ENCODE peak calls at places on chromosomes 2 and 18, in five cellular contexts. G, N, S, O and D are unnamed samples.

GRCh38 chr2:223052710-223053261 is 796 bp downstream of the KCNE4 start:
- DNase-seq in G (no peak), S (no peak), O (no peak), N (no peak), D (no peak)

GRCh38 chr18:54280206-54280550 is 10.9 kb downstream of the POLI start:
- DNase-seq in O (no peak), S (no peak), N (no peak), G (no peak), D (no peak)

GRCh38 chr2:30580394-30580793 is 133.3 kb downstream of the LCLAT1 start:
- DNase-seq in S (no peak), O (no peak), G (no peak), N (no peak), D (no peak)

GRCh38 chr2:174145827-174146226 is 102.5 kb downstream of the OLA1 start:
- DNase-seq in O (no peak), N (no peak), S (peak), G (peak), D (no peak)

GRCh38 chr18:10562773-10563160 is 36.9 kb downstream of the NAPG start:
- DNase-seq in G (no peak), S (no peak), N (no peak), O (no peak), D (no peak)

GRCh38 chr18:8760984-8761383 is 55.6 kb downstream of the MTCL1 start:
- DNase-seq in S (no peak), G (no peak), N (no peak), O (no peak), D (no peak)

GRCh38 chr2:217622205-217622621 is 380.6 kb downstream of the TNS1 start:
- DNase-seq in N (no peak), G (peak), O (no peak), S (no peak), D (peak)

GRCh38 chr2:40192864-40193669 is 258.8 kb downstream of the SLC8A1 start:
- DNase-seq in S (no peak), G (no peak), N (no peak), O (no peak), D (no peak)

GRCh38 chr2:31813016-31813415 is 197.8 kb downstream of the MEMO1 start:
- DNase-seq in N (no peak), G (no peak), O (no peak), S (no peak), D (no peak)

GRCh38 chr2:144472911-144473310 is 47.0 kb downstream of the ZEB2 start:
- DNase-seq in G (no peak), S (no peak), O (no peak), N (no peak), D (no peak)

GRCh38 chr2:4995466-4995865 is 696.7 kb upstream of the SOX11 start:
- DNase-seq in N (no peak), G (no peak), O (no peak), S (no peak), D (peak)

GRCh38 chr2:128520787-128521186 is 202.1 kb upstream of the HS6ST1 start:
- DNase-seq in G (no peak), O (peak), N (no peak), S (no peak), D (no peak)

GRCh38 chr2:71181316-71181715 is 45.6 kb downstream of the PAIP2B start:
- DNase-seq in N (no peak), G (peak), O (no peak), S (no peak), D (no peak)
- TF ChIP-seq SUZ12 in N (no peak), G (no peak), O (no peak), S (no peak), D (no peak)

DNA sequence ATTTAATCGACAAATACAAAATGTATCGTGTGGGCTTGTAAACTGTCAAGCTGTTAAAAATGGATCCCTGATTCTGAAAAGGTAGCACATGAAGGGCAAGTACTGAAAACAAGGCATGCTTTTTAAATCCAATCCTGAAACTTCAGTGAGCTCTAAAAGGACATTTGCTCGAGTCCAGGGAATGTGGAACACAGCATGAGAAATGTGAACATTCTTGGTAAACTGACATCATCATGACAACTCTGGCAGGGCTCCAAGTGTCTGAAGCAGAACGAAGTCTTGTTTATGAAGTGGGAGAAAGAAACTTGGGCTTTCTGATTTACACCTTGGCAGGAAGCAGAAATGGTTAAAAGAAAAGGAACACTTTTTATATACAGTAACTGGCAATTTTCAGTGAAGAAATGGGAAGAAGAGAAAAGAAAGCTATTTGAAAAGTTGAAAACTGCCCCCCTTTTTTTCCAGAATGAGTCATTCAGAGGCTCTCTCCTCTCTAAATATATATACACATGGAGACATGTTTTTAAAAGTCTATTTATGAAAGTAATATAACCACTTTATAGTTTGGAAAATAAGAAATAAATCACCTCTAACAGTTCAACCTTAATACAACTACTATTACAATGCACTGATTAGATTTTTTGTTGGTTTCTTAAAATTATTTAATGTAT is 120.8 kb downstream of the GAREM1 start:
- DNase-seq in N (no peak), G (peak), O (no peak), S (peak), D (peak)
- TF ChIP-seq SUZ12 in N (no peak), G (no peak), O (no peak), S (no peak), D (no peak)

DNA sequence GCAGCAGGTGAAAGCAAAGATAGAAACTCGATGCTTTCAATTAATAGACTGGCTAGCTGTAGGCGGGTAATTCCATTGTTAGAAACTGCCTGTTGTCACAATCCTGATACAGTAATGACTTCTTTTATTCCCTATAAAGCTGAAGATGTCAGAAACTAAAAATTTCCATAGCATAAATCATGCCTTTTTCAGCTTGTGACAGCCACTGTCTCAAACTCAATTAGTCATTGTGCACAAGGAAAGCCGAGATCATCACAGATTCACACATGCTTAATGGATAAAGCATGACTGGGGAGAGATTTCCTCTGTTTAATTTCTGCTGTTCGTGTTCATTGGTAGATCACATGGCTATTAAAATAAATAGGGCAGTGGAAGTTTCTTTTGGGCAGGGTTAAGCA is 56.0 kb upstream of the CCDC85A start:
- DNase-seq in O (no peak), S (no peak), N (no peak), G (no peak), D (no peak)
- TF ChIP-seq SUZ12 in O (no peak), S (no peak), N (no peak), G (no peak), D (no peak)

DNA sequence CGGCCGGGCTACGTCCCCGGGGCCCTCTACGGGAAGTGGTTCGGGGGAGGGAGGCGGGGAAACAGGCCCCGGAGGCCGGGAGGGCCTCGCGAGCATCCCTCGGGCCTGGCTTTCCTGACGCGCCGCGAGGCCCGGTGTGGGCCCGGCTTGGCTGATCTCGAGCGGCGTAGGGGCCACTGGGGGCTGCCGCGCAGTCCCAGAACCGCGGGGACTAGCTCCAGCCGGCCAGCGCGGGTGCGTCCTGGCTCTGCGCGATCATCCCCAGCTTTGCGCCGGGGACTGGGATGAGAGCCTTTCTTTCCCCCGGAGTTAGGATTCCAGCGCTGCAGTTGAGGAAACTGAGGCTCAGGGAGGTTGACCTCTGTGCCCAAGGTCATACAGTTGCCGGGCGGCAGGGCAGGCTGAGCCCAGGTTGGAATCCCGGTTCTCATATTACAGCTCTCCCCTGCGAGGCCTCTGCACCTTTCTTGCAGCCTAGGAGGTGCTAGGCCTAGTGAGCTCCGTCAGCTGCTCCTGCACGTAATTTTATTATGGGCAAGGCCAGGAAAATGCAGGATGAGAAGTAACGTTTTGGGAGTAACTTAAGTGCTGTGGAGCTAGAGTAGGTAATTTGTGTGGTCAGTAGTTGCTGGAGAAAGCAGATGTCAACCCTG is 501 bp downstream of the LPIN1 start:
- DNase-seq in S (no peak), G (peak), O (no peak), N (peak), D (no peak)
- TF ChIP-seq SUZ12 in S (no peak), G (no peak), O (no peak), N (no peak), D (no peak)

DNA sequence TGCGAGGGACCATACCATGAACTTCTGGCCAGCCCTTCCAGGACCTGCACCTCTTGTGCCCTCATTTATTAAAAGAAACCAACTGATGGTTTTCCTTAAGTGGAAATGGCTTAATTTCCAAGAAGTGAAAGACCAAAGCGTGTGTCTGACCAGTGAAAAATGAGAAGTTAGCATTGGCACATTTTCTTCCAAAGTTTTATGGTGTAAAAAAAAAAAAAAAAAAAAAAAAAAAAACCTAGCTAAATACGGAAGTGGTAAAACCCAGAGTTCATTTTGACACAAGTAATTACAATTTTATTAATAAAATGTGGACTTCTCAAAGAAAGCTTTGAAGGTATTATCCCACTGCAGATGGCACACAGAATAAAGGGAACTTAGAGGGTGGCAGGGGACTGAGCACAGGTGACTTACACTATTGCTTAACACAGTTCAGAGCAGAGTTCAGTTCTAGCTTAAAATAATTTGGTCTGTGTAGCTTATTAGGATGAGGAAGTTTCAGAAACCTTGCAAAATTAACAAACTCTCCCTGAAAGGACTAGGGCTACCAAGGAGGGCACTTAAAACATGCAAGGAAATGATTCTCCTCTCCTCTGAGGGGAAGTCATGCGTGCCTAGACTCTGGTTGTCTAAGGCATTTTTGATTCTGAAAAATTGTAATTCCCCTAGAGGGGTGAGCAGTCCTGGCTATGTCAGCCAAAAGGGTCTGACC is 42.2 kb upstream of the EPG5 start:
- DNase-seq in S (no peak), G (no peak), O (no peak), N (no peak), D (no peak)
- TF ChIP-seq SUZ12 in S (no peak), G (no peak), O (no peak), N (no peak), D (no peak)

GRCh38 chr2:134080759-134081158 is 173.1 kb upstream of the MGAT5 start:
- DNase-seq in G (no peak), N (no peak), S (no peak), O (no peak), D (peak)
- TF ChIP-seq SUZ12 in G (no peak), N (no peak), S (no peak), O (no peak), D (no peak)

GRCh38 chr2:240142859-240143258 is 2.4 kb upstream of the OTOS start:
- DNase-seq in N (no peak), S (no peak), O (no peak), G (no peak), D (no peak)

GRCh38 chr2:240144649-240145261 is 4.3 kb upstream of the OTOS start:
- DNase-seq in S (no peak), N (no peak), O (no peak), G (no peak), D (no peak)

GRCh38 chr2:240143276-240143675 is 2.8 kb upstream of the OTOS start:
- DNase-seq in S (no peak), O (no peak), N (no peak), G (no peak), D (no peak)

GRCh38 chr2:240145461-240145860 is 5.0 kb upstream of the OTOS start:
- DNase-seq in G (no peak), N (no peak), O (no peak), S (no peak), D (no peak)

DNA sequence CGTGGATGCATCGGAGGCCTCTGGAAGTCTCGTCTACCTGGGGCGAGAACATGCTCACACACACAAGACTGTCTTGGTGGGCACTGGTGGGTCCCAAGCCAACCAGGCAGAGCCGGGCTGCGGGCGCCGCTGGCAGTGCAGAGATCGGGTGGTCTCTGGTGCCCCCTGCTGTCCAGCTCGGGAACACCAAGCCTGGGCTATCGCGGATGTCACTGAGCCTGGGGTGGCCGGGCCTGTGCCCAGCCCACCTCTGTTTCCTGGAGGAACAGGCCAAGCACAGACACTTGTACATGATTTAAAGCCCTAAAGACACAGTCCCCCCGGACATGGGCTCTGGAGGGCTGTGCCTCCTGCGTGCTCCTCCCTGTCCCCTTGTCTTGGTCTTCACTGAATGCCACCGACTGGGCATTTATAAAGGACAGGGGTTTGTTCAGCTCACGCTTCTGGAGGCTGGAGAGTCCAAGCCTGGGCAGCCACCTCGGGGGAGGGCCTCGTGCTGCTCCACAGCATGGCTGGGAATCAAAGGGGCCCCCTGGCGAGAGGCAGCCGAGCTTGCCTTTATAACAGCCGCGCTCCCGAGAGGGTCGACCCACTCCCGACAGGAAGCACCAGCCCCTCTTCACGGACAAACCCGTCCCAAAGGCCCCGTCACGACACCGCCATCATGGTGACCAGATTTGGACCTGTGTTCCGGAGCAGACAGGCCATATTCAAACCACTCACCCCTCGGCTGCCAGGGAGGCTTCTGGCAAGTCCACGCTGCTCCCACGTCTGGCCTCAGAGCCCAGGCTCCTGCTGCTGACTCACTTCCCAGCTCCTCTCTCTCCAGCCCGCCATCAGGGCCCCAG is 3.6 kb upstream of the OTOS start:
- DNase-seq in S (peak), N (peak), G (peak), O (no peak), D (peak)
- TF ChIP-seq SUZ12 in S (no peak), N (no peak), G (no peak), O (no peak), D (no peak)

DNA sequence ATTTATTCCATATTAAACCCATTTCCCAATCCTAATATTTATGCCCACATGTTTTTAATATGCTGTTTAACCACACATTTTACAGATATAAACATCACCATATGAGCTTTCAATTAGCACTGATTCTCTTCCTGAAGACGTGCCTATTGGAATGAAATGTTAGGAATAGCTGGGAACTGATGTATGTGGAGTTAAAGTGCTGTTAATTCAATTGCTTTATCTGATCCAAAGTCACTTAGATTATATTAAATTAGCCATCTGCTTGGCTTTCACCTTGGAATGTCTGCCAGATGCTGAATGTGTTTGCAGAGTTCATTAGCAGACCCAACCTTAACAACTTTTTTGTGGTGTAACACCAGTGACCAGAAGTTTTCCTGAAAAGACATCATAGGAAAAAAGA is 942.9 kb upstream of the KLHL29 start:
- DNase-seq in N (no peak), O (no peak), S (no peak), G (no peak), D (no peak)
- TF ChIP-seq SUZ12 in N (no peak), O (no peak), S (no peak), G (no peak), D (no peak)